ENCODE peak calls at places on chromosomes 5 and 9, in seven cellular contexts. L is IMR-90, E is OCI-LY7, O is A673, M is PC-9, D is breast epithelium, B is right lobe of liver. V is an unnamed sample.

GRCh38 chr9:115992834-115993233 is 160.8 kb upstream of the PAPPA start:
- DNase-seq in L (peak; percentile 82), E (no peak), O (no peak), M (no peak), D (no peak), B (no peak), V (no peak)

GRCh38 chr9:75664597-75664996 is 225.9 kb upstream of the PCSK5 start:
- DNase-seq in L (no peak), E (no peak), O (no peak), M (no peak), D (no peak), B (no peak), V (no peak)

GRCh38 chr5:150485770-150486401 is 22.0 kb upstream of the NDST1 start:
- DNase-seq in L (peak; percentile 46), E (peak; percentile 46), O (peak; percentile 57), M (no peak), D (no peak), B (peak; percentile 92), V (no peak)

GRCh38 chr9:111232997-111233790 is 96.8 kb downstream of the OR2K2 start:
- DNase-seq in L (no peak), E (no peak), O (no peak), M (no peak), D (no peak), B (no peak), V (no peak)

GRCh38 chr9:120326076-120326693 is 253.8 kb downstream of the CDK5RAP2 start:
- DNase-seq in L (no peak), E (no peak), O (no peak), M (no peak), D (no peak), B (no peak), V (no peak)

GRCh38 chr9:88344013-88344412 is 44.2 kb upstream of the SPIN1 start:
- DNase-seq in L (no peak), E (no peak), O (no peak), M (no peak), D (no peak), B (no peak), V (no peak)

GRCh38 chr9:83906144-83906543 is 15.1 kb downstream of the KIF27 start:
- DNase-seq in L (no peak), E (no peak), O (no peak), M (no peak), D (no peak), B (no peak), V (no peak)

GRCh38 chr5:141518616-141519015 is 29.7 kb downstream of the PCDHGC5 start:
- DNase-seq in L (no peak), E (no peak), O (no peak), M (no peak), D (no peak), B (no peak), V (no peak)

GRCh38 chr5:154850255-154851062 is at the start of gene FAXDC2:
- DNase-seq in L (peak; percentile 88), E (no peak), O (no peak), M (no peak), D (peak; percentile 63), B (peak; percentile 62), V (no peak)

GRCh38 chr9:6955251-6955921 is 197.6 kb downstream of the KDM4C start:
- DNase-seq in L (peak; percentile 77), E (peak; percentile 19), O (peak; percentile 73), M (no peak), D (no peak), B (no peak), V (no peak)

GRCh38 chr5:160640417-160640816 is 211.6 kb downstream of the ATP10B start:
- DNase-seq in L (no peak), E (no peak), O (no peak), M (no peak), D (no peak), B (no peak), V (no peak)

GRCh38 chr5:160638141-160638742 is 213.8 kb downstream of the ATP10B start:
- DNase-seq in L (no peak), E (no peak), O (no peak), M (no peak), D (no peak), B (no peak), V (no peak)

GRCh38 chr5:160635678-160636077 is 214.0 kb downstream of the PTTG1 start:
- DNase-seq in L (no peak), E (no peak), O (no peak), M (no peak), D (no peak), B (no peak), V (no peak)

GRCh38 chr5:160637357-160637756 is 214.7 kb downstream of the ATP10B start:
- DNase-seq in L (no peak), E (no peak), O (no peak), M (no peak), D (no peak), B (no peak), V (no peak)

GRCh38 chr5:160635046-160635445 is 213.4 kb downstream of the PTTG1 start:
- DNase-seq in L (no peak), E (no peak), O (no peak), M (no peak), D (no peak), B (no peak), V (no peak)
- TF ChIP-seq CTCF in L (no peak), E (no peak), O (no peak), M (no peak), D (no peak), B (no peak), V (no peak)

DNA sequence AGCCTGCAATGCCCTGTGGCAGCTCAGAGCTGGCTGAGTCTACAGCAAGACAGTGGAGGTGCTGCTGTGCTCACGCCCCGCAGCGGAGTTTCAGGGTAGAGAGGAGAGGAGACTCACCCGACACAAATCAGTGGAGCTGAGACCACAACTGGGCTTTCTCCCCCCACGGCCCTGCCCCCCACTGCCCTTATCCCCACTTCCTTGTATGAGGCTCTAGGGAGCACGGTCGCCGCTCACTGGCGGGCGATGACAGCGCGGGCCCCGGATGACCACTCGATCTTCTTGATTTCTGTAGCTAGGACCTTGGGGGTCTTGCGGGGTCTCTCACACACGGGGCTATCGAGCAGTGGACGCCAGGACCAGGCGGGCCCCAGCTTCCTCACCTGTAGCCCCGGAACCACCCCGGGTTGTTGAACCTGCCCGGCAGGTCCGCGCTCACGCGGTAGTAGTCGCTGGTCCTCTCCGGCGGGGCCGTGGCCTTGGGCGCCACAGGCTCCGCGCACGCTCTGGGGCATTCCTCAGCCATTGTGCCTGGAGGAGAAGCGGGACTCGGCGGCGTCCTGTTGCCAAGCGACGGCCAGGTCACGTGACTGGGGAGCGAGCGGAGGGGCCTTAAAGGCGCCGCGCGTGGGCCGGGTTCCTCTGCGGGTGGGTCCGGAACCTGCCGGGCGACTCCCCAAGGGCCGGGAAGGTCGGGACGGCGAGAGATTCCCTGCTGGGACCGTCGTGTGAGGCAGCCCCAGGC is 984 bp upstream of the MRPS2 start:
- DNase-seq in L (peak; percentile 84), E (peak; percentile 80), O (peak; percentile 94), M (peak; percentile 88), D (peak; percentile 93), B (peak; percentile 96), V (peak; percentile 88)
- H3K27ac ChIP-seq in L (peak overlapping the region; percentile 25), E (no peak overlapping the region), O (peak overlapping the region; percentile 94), M (peak overlapping the region; percentile 59), D (peak overlapping the region; percentile 90), B (peak overlapping the region; percentile 49), V (peak overlapping the region; percentile 45)

GRCh38 chr9:14433841-14434511 is 120.0 kb upstream of the NFIB start:
- DNase-seq in L (peak; percentile 69), E (peak; percentile 39), O (peak; percentile 73), M (peak; percentile 53), D (no peak), B (no peak), V (no peak)
- TF ChIP-seq CTCF in L (peak; percentile 54), E (peak; percentile 72), O (peak; percentile 48), M (peak; percentile 50), D (no peak), B (peak; percentile 29), V (peak; percentile 64)

GRCh38 chr5:75524591-75524990 is 12.9 kb downstream of the POLK start:
- DNase-seq in L (no peak), E (no peak), O (no peak), M (no peak), D (no peak), B (no peak), V (no peak)
- H3K27ac ChIP-seq in L (no peak overlapping the region), E (no peak overlapping the region), O (no peak overlapping the region), M (no peak overlapping the region), D (no peak overlapping the region), B (no peak overlapping the region), V (no peak overlapping the region)